ENCODE peak calls at places on chromosome 1, in four cellular contexts. T, F, D and L are unnamed samples. For H3K36me3, the result is how much of the 10 kb centered on the place peaks cover.

GRCh38 chr1:58975888-58976287 is 192.0 kb upstream of the JUN start:
- DNase-seq in D (no peak), T (no peak), F (no peak), L (no peak)

GRCh38 chr1:159826436-159827101 is at the start of gene SLAMF8:
- DNase-seq in D (no peak), F (no peak), T (peak), L (peak)

GRCh38 chr1:8879348-8880067 is 1.0 kb upstream of the ENO1 start:
- DNase-seq in F (no peak), T (peak), D (no peak), L (no peak)

GRCh38 chr1:179955318-179955638 is 668 bp downstream of the CEP350 start:
- DNase-seq in D (peak), F (no peak), T (no peak), L (no peak)

GRCh38 chr1:160094291-160094625 is 4.2 kb downstream of the IGSF8 start:
- DNase-seq in T (no peak), D (no peak), F (no peak), L (no peak)

GRCh38 chr1:51790385-51790784 is 88.1 kb downstream of the NRDC start:
- DNase-seq in T (no peak), F (no peak), D (no peak), L (no peak)

GRCh38 chr1:109521465-109521951 is 12.0 kb upstream of the AMIGO1 start:
- DNase-seq in D (no peak), T (no peak), F (no peak), L (no peak)

GRCh38 chr1:244730153-244730933 is 77.4 kb downstream of the DESI2 start:
- DNase-seq in T (peak), F (peak), D (peak), L (peak)

GRCh38 chr1:107877092-107877491 is 87.9 kb downstream of the VAV3 start:
- DNase-seq in T (no peak), F (no peak), D (peak), L (no peak)

GRCh38 chr1:228737613-228738012 is 2.3 kb downstream of the RHOU start:
- DNase-seq in T (no peak), D (peak), F (no peak), L (no peak)

GRCh38 chr1:16979475-16980327 is 719 bp downstream of the MFAP2 start:
- DNase-seq in T (no peak), F (peak), D (peak), L (no peak)

GRCh38 chr1:86154581-86155060 is 2.0 kb downstream of the COL24A1 start:
- DNase-seq in T (no peak), F (peak), D (no peak), L (no peak)

GRCh38 chr1:17192394-17193221 is 12.3 kb upstream of the PADI1 start:
- DNase-seq in F (no peak), D (no peak), T (no peak), L (no peak)

GRCh38 chr1:43873851-43874250 is 59.8 kb upstream of the ARTN start:
- DNase-seq in D (no peak), T (no peak), F (no peak), L (no peak)

GRCh38 chr1:3219005-3219724 is 150.2 kb downstream of the PRDM16 start:
- DNase-seq in D (peak), F (peak), T (peak), L (peak)

GRCh38 chr1:8238141-8239038 is 79.5 kb upstream of the SLC45A1 start:
- DNase-seq in D (peak), T (no peak), F (no peak), L (no peak)

GRCh38 chr1:59730302-59730701 is 84.4 kb upstream of the HOOK1 start:
- DNase-seq in D (peak), F (no peak), T (no peak), L (no peak)

GRCh38 chr1:234605983-234606730 is 3.8 kb downstream of the IRF2BP2 start:
- DNase-seq in F (no peak), D (peak), T (peak), L (peak)

GRCh38 chr1:54499097-54500029 is 48.7 kb upstream of the ACOT11 start:
- DNase-seq in F (peak), D (peak), T (no peak), L (no peak)
- H3K4me3 ChIP-seq in F (peak), D (peak), T (peak), L (peak)

GRCh38 chr1:223752721-223753515 is 40.6 kb downstream of the CAPN2 start:
- DNase-seq in D (no peak), F (peak), T (no peak), L (no peak)

GRCh38 chr1:223747838-223748335 is 35.5 kb downstream of the CAPN2 start:
- DNase-seq in F (no peak), T (no peak), D (peak), L (no peak)

GRCh38 chr1:223748405-223748772 is 36.0 kb downstream of the CAPN2 start:
- DNase-seq in F (no peak), T (no peak), D (peak), L (no peak)

GRCh38 chr1:223748773-223749733 is 36.7 kb downstream of the CAPN2 start:
- DNase-seq in F (peak), T (peak), D (peak), L (peak)

DNA sequence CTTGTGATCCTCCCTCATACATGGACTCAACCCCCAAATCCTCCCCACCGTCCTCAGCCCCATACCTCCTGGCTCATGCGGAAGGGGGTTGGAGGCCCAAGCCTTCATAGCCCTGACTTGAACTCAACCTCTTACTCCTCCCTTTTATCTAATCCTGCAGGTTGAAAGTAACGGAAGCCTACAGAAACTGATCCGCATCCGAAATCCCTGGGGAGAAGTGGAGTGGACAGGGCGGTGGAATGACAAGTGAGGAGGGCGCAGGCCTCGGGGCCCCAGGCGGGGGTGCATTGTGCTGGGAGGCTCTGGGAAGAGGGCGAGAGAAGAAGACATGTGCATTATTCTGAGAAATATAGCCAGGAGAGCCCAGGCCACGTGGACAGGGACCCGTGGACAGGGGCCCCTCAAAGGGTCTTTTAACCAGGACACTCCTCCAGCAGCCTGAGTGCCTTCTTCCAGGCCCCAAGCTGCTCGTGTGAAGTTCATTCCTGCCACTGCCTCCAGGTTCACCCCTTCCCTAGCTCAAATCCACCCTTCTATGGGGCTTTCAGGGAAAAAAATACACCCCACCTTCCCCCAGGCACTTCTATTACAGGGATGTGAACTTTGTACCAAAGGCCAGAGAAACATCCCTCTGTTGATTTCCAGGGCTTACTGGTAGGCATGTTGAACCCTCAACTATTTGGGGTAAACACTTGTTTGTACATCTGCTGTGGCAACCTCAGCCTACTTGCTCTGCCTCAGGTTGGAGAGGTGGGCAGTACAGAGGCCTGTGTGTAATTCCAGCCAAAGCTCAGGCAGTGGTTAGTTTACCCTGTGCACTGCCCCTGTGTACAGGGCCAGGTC is 38.6 kb downstream of the CAPN2 start:
- DNase-seq in T (no peak), D (no peak), F (no peak), L (no peak)
- H3K36me3 ChIP-seq in T (half or more), D (half or more), F (under half), L (half or more)

GRCh38 chr1:150235436-150235851 is 468 bp downstream of the ANP32E start:
- DNase-seq in D (no peak), T (no peak), F (peak), L (no peak)
- H3K4me3 ChIP-seq in D (peak), T (peak), F (peak), L (peak)

DNA sequence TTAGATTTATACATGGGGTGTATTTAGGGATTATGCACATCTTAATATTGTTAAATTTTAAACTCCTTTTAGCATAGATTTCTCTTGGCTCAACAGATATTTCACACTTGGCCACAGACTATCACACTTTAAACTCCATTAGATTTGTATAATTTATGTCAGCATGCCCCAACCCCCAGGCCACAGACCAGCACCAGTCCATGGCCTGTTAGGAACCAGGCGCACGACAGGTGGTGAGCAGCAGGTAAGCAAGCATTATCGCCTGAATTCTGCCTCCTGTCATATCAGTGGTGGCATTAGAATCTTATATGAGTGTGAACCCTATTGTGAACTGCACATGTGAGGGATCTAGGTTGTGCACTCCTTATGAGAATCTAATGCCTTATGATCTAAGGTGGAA is 34.8 kb downstream of the SUCO start:
- DNase-seq in D (no peak), F (no peak), T (no peak), L (no peak)
- H3K36me3 ChIP-seq in D (under half), F (under half), T (half or more), L (under half)

GRCh38 chr1:219805191-219805590 is 123.2 kb downstream of the SLC30A10 start:
- DNase-seq in F (no peak), T (no peak), D (no peak), L (no peak)

GRCh38 chr1:219806642-219807041 is 121.7 kb downstream of the SLC30A10 start:
- DNase-seq in F (no peak), T (no peak), D (no peak), L (no peak)

GRCh38 chr1:219808790-219809189 is 119.6 kb downstream of the SLC30A10 start:
- DNase-seq in F (no peak), T (no peak), D (no peak), L (no peak)

GRCh38 chr1:219810451-219810850 is 117.9 kb downstream of the SLC30A10 start:
- DNase-seq in T (no peak), F (no peak), D (peak), L (no peak)

GRCh38 chr1:219806020-219806419 is 122.3 kb downstream of the SLC30A10 start:
- DNase-seq in T (no peak), D (no peak), F (no peak), L (no peak)
- H3K4me3 ChIP-seq in T (no peak), D (no peak), F (no peak), L (no peak)

GRCh38 chr1:42184616-42185015 is 20.1 kb upstream of the GUCA2A start:
- DNase-seq in T (no peak), D (no peak), F (no peak), L (no peak)

GRCh38 chr1:42186172-42186571 is 21.6 kb upstream of the GUCA2A start:
- DNase-seq in T (no peak), D (peak), F (no peak), L (no peak)

GRCh38 chr1:42181687-42182086 is 17.1 kb upstream of the GUCA2A start:
- DNase-seq in F (no peak), T (no peak), D (no peak), L (no peak)

GRCh38 chr1:42183210-42183609 is 18.7 kb upstream of the GUCA2A start:
- DNase-seq in T (no peak), D (no peak), F (no peak), L (no peak)

GRCh38 chr1:42183646-42184268 is 19.2 kb upstream of the GUCA2A start:
- DNase-seq in D (no peak), F (no peak), T (no peak), L (no peak)
- H3K36me3 ChIP-seq in D (under half), F (under half), T (under half), L (half or more)

DNA sequence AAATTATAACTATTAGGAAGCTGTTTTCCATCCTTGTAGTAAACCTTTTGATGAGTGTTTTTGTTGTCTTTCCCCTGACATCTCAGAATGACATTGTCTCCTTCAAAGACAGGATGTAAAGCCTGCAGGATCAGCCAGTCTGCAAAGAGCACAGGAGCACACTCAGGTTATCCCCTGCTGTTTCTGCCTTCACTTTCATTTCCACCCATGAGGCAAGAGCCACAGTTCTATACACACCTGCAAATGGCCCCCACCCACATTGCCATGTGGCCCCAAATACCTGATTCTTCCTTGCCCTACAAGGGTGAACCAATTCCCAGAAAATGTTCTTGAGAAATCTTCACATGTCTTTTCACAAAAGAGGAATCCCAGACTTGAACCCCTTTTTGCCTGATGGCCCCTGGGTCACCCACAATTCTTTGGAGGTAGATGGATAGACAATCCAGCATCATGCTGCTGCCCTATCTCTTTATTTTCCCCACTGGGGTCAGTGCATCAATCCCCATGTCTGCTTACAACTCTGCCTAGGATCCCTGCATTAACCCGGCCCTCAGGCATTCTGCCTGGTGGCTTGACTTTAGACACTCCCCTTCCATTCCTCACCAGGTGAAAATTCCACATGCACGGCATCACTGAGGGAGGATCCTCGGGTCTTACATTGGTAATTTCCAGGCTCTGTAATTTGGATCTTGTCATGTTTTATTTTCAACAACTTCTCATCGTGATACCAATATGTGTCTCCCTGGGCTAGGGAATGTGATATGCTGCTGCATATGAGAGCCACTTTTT is 2.6 kb downstream of the FCRL3 start:
- DNase-seq in T (no peak), D (no peak), F (no peak), L (no peak)
- H3K4me3 ChIP-seq in T (no peak), D (no peak), F (no peak), L (no peak)